ENCODE peak calls at places on chromosomes 12 and 14, in four cellular contexts. One of them, this sample, is unnamed.
A peak's percentile ranks its signal among the peaks of the same experiment; 100 is the strongest.

GRCh38 chr12:42017036-42017435 is 127.6 kb downstream of the GXYLT1 start:
- DNase-seq in body of pancreas: no peak
- DNase-seq in ovary: no peak
- DNase-seq in PC-9: no peak
- DNase-seq in this sample: no peak

GRCh38 chr14:39843881-39844280 is 411.6 kb upstream of the FBXO33 start:
- DNase-seq in ovary: no peak
- DNase-seq in PC-9: no peak
- DNase-seq in body of pancreas: no peak
- DNase-seq in this sample: no peak

GRCh38 chr12:93804392-93805179 is 127.4 kb downstream of the CRADD start:
- DNase-seq in ovary: no peak
- DNase-seq in PC-9: no peak
- DNase-seq in body of pancreas: no peak
- DNase-seq in this sample: no peak

GRCh38 chr12:3527181-3527580 is 36.2 kb downstream of the PRMT8 start:
- DNase-seq in PC-9: no peak
- DNase-seq in body of pancreas: no peak
- DNase-seq in ovary: no peak
- DNase-seq in this sample: peak; percentile 73

GRCh38 chr14:69268223-69268622 is 8.3 kb downstream of the GALNT16 start:
- DNase-seq in body of pancreas: no peak
- DNase-seq in PC-9: no peak
- DNase-seq in ovary: no peak
- DNase-seq in this sample: no peak

GRCh38 chr12:107318554-107318803 is 225.1 kb upstream of the CRY1 start:
- DNase-seq in body of pancreas: no peak
- DNase-seq in PC-9: peak; percentile 22
- DNase-seq in ovary: no peak
- DNase-seq in this sample: no peak

GRCh38 chr12:52082988-52083637 is 3.6 kb downstream of the SMIM41 start:
- DNase-seq in body of pancreas: peak; percentile 53
- DNase-seq in ovary: peak; percentile 73
- DNase-seq in PC-9: peak; percentile 57
- DNase-seq in this sample: no peak

GRCh38 chr12:13179159-13180074 is 17.1 kb upstream of the EMP1 start:
- DNase-seq in body of pancreas: peak; percentile 38
- DNase-seq in PC-9: peak; percentile 95
- DNase-seq in ovary: no peak
- DNase-seq in this sample: peak; percentile 50

DNA sequence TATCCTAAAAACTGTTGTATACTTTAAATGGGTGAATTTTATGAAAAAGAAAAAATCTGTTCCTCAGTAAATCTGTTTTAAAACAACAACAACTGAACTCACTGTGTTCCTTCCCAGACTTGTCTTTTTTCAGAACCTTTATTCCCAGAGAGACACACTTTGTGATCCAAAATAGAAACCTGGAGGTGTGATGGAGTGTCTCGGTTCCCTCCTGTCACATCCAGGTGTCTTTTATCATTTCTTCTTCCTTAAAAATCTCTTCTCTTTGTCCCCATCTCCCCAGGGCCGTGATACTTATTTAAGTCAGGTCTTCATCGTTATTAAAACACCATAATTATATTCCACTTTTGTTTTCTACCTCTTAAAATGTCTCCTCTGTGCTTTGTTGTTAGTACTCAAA is 76.2 kb upstream of the EVL start:
- DNase-seq in PC-9: no peak
- DNase-seq in body of pancreas: no peak
- DNase-seq in ovary: no peak
- DNase-seq in this sample: no peak
- H3K27ac ChIP-seq in PC-9: no peak overlapping the region
- H3K27ac ChIP-seq in body of pancreas: no peak overlapping the region
- H3K27ac ChIP-seq in ovary: no peak overlapping the region
- H3K27ac ChIP-seq in this sample: no peak overlapping the region

GRCh38 chr12:132771126-132771838 is 9.7 kb upstream of the ANKLE2 start:
- DNase-seq in ovary: no peak
- DNase-seq in body of pancreas: no peak
- DNase-seq in PC-9: no peak
- DNase-seq in this sample: no peak

GRCh38 chr12:132772551-132772950 is 10.9 kb upstream of the ANKLE2 start:
- DNase-seq in body of pancreas: no peak
- DNase-seq in ovary: no peak
- DNase-seq in PC-9: no peak
- DNase-seq in this sample: no peak

GRCh38 chr12:132774646-132775275 is 13.1 kb upstream of the ANKLE2 start:
- DNase-seq in PC-9: no peak
- DNase-seq in ovary: no peak
- DNase-seq in body of pancreas: no peak
- DNase-seq in this sample: no peak

GRCh38 chr12:132774159-132774558 is 12.5 kb upstream of the ANKLE2 start:
- DNase-seq in body of pancreas: no peak
- DNase-seq in ovary: no peak
- DNase-seq in PC-9: no peak
- DNase-seq in this sample: no peak

DNA sequence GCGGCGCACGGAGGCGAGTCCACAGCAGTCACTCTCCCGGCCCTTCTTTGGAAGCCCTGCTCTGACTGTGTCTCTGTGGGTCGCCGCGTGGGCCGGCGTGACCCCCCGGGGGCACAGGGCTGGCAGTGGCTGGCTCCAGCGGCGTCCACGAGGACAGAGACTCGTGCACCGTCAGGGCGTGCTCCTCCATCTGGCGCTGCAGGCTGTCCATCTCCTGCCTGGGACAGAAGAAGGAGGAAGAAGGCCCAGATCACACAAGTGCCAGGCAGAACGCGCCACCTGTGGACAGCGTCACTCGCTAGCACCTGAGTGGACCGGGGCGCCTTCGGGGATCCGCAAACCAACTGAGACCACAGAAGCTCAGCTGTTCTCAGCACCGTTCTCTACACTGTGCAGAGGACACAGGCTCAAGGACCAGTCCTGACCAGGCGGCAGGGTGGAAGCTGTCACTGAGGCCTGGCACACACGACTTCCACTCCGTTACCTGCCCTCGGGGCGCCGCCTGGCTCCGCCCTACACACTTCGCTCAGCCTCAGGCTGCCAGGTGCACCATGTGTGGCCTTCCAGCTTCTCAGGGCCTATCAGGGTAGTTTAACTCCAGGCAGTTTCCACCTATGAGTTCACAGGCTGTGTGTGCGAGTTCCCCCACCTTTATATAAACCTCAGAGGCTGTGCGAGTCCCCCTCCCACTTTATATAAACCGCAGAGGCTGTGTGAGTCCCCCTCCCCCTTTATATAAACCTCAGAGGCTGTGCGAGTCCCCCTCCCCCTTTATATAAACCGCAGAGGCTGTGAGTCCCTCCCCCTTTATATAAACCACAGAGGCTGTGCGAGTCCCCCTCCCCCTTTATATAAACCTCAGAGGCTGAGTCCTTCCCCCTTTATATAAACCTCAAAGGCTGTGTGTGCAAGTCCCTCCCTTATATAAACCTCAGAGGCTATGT is 11.7 kb upstream of the ANKLE2 start:
- DNase-seq in ovary: no peak
- DNase-seq in PC-9: no peak
- DNase-seq in body of pancreas: no peak
- DNase-seq in this sample: no peak
- H3K27ac ChIP-seq in ovary: no peak overlapping the region
- H3K27ac ChIP-seq in PC-9: no peak overlapping the region
- H3K27ac ChIP-seq in body of pancreas: no peak overlapping the region
- H3K27ac ChIP-seq in this sample: no peak overlapping the region

GRCh38 chr14:64715146-64715627 is 11.0 kb downstream of the PLEKHG3 start:
- DNase-seq in PC-9: no peak
- DNase-seq in body of pancreas: no peak
- DNase-seq in ovary: no peak
- DNase-seq in this sample: no peak

GRCh38 chr14:64713677-64714076 is 9.5 kb downstream of the PLEKHG3 start:
- DNase-seq in PC-9: no peak
- DNase-seq in ovary: no peak
- DNase-seq in body of pancreas: no peak
- DNase-seq in this sample: no peak

GRCh38 chr14:64717870-64718269 is 13.6 kb downstream of the PLEKHG3 start:
- DNase-seq in ovary: peak; percentile 62
- DNase-seq in PC-9: peak; percentile 87
- DNase-seq in body of pancreas: peak; percentile 68
- DNase-seq in this sample: no peak

GRCh38 chr14:64714432-64715025 is 10.3 kb downstream of the PLEKHG3 start:
- DNase-seq in ovary: no peak
- DNase-seq in PC-9: no peak
- DNase-seq in body of pancreas: no peak
- DNase-seq in this sample: no peak

DNA sequence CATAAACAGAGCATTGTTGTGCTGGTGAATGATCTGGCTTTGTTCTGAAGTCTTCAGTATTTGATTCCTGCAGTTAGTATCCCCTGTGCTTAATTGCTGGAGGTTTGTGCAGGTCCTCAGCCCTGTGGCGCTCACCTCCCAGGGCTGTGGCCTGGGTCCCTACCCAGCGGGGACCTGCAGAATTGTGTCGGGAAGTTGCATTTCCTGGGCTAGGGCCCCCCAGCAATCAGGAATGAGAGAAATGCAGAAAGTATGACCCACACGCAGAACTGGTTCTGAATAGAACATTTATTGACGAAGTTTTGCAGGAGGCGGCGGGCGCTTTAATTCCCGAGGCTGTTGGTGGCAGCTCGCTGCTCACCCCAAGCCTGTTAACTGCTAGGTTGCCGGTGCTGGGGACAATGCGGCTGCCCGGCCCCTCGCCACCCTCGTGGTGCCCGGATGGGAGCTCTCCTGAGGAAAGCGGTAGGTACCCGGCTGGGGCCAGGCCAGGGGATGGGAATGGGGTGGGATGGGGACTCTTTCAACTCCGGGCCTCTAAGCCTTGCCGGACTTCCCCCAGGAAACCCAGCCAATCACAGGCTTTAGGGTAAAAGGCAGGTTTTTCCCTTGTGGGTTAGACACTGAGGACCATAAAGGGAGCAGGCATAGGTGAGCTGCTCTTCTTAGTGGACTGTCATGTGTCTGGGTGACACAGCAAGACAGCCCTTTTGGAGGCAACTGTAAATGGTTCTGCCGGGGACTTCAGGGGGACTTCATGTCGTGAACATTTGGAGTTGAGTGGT is 11.6 kb downstream of the PLEKHG3 start:
- DNase-seq in ovary: peak; percentile 48
- DNase-seq in PC-9: no peak
- DNase-seq in body of pancreas: peak; percentile 68
- DNase-seq in this sample: no peak
- H3K27ac ChIP-seq in ovary: peak overlapping the region; percentile 70
- H3K27ac ChIP-seq in PC-9: no peak overlapping the region
- H3K27ac ChIP-seq in body of pancreas: peak overlapping the region; percentile 93
- H3K27ac ChIP-seq in this sample: peak overlapping the region; percentile 94

GRCh38 chr12:124865728-124866127 is 2.1 kb upstream of the SCARB1 start:
- DNase-seq in ovary: no peak
- DNase-seq in PC-9: no peak
- DNase-seq in body of pancreas: no peak
- DNase-seq in this sample: no peak

GRCh38 chr12:124863409-124864325 is at the start of gene SCARB1:
- DNase-seq in ovary: peak; percentile 90
- DNase-seq in PC-9: peak; percentile 84
- DNase-seq in body of pancreas: peak; percentile 84
- DNase-seq in this sample: no peak

GRCh38 chr12:124862768-124863408 is 776 bp downstream of the SCARB1 start:
- DNase-seq in ovary: no peak
- DNase-seq in body of pancreas: peak; percentile 27
- DNase-seq in PC-9: no peak
- DNase-seq in this sample: no peak

GRCh38 chr12:124866195-124866882 is 2.7 kb upstream of the SCARB1 start:
- DNase-seq in PC-9: no peak
- DNase-seq in ovary: no peak
- DNase-seq in body of pancreas: no peak
- DNase-seq in this sample: no peak

DNA sequence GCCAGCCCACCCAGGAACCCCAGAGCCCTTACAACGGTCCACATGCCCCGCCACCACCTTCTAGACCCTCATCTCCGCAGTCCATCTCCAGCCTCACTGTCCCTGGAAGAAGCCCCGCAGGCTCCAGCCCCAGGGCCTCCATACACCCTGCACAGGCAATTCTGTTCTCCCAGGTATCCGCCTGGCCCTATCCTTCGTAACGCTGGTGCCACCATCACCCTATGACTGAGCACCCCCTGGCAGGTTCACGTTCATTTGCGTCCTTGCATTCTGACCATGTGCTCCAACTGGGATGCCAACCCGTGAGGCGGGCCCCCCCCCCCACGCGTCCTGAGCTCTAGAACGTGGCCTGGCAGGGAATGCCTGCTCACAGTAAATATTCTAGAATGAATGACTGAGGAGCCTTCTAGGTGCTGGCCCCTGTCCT is 675 bp upstream of the SCARB1 start:
- DNase-seq in ovary: peak; percentile 56
- DNase-seq in PC-9: no peak
- DNase-seq in body of pancreas: no peak
- DNase-seq in this sample: no peak
- H3K27ac ChIP-seq in ovary: peak overlapping the region; percentile 69
- H3K27ac ChIP-seq in PC-9: peak overlapping the region; percentile 44
- H3K27ac ChIP-seq in body of pancreas: peak overlapping the region; percentile 29
- H3K27ac ChIP-seq in this sample: no peak overlapping the region

This sample was measured in epithelial cell of prostate.